ENCODE peak calls at places on chromosomes 12 and 14, in five cellular contexts. One of them, this sample, is unnamed.

GRCh38 chr12:65741662-65742480 is 82.4 kb upstream of the HMGA2 start:
- DNase-seq in activated CD4-positive, alpha-beta T cell treated with anti-CD3 and anti-CD28 coated beads, Interleukin-2, amount 50 U/mL, for 1 hour: no peak
- DNase-seq in EL: peak
- DNase-seq in mucosa of gallbladder: no peak
- DNase-seq in mesothelial cell of epicardium: peak
- DNase-seq in this sample: peak

GRCh38 chr14:22685467-22685866 is 41.3 kb upstream of the OR6J1 start:
- DNase-seq in activated CD4-positive, alpha-beta T cell treated with anti-CD3 and anti-CD28 coated beads, Interleukin-2, amount 50 U/mL, for 1 hour: no peak
- DNase-seq in EL: no peak
- DNase-seq in mucosa of gallbladder: no peak
- DNase-seq in mesothelial cell of epicardium: no peak
- DNase-seq in this sample: no peak

GRCh38 chr14:103188691-103189480 is 65.6 kb downstream of the TNFAIP2 start:
- DNase-seq in activated CD4-positive, alpha-beta T cell treated with anti-CD3 and anti-CD28 coated beads, Interleukin-2, amount 50 U/mL, for 1 hour: peak
- DNase-seq in EL: peak
- DNase-seq in mucosa of gallbladder: peak
- DNase-seq in mesothelial cell of epicardium: peak
- DNase-seq in this sample: no peak

GRCh38 chr14:70189678-70190077 is 927 bp upstream of the SLC8A3 start:
- DNase-seq in activated CD4-positive, alpha-beta T cell treated with anti-CD3 and anti-CD28 coated beads, Interleukin-2, amount 50 U/mL, for 1 hour: no peak
- DNase-seq in EL: no peak
- DNase-seq in mucosa of gallbladder: no peak
- DNase-seq in mesothelial cell of epicardium: no peak
- DNase-seq in this sample: no peak

GRCh38 chr12:118359541-118359915 is 13.2 kb downstream of the TAOK3 start:
- DNase-seq in activated CD4-positive, alpha-beta T cell treated with anti-CD3 and anti-CD28 coated beads, Interleukin-2, amount 50 U/mL, for 1 hour: peak
- DNase-seq in EL: no peak
- DNase-seq in mucosa of gallbladder: no peak
- DNase-seq in mesothelial cell of epicardium: no peak
- DNase-seq in this sample: no peak

GRCh38 chr12:14828896-14829295 is 14.4 kb downstream of the ART4 start:
- DNase-seq in activated CD4-positive, alpha-beta T cell treated with anti-CD3 and anti-CD28 coated beads, Interleukin-2, amount 50 U/mL, for 1 hour: no peak
- DNase-seq in EL: no peak
- DNase-seq in mucosa of gallbladder: no peak
- DNase-seq in mesothelial cell of epicardium: no peak
- DNase-seq in this sample: no peak

GRCh38 chr12:104634044-104634443 is 177.3 kb downstream of the CHST11 start:
- DNase-seq in activated CD4-positive, alpha-beta T cell treated with anti-CD3 and anti-CD28 coated beads, Interleukin-2, amount 50 U/mL, for 1 hour: no peak
- DNase-seq in EL: no peak
- DNase-seq in mucosa of gallbladder: no peak
- DNase-seq in mesothelial cell of epicardium: no peak
- DNase-seq in this sample: no peak

GRCh38 chr12:108801736-108802665 is 55.4 kb downstream of the SSH1 start:
- DNase-seq in activated CD4-positive, alpha-beta T cell treated with anti-CD3 and anti-CD28 coated beads, Interleukin-2, amount 50 U/mL, for 1 hour: no peak
- DNase-seq in EL: peak
- DNase-seq in mucosa of gallbladder: no peak
- DNase-seq in mesothelial cell of epicardium: no peak
- DNase-seq in this sample: peak

GRCh38 chr12:59891180-59891579 is 295.4 kb downstream of the SLC16A7 start:
- DNase-seq in activated CD4-positive, alpha-beta T cell treated with anti-CD3 and anti-CD28 coated beads, Interleukin-2, amount 50 U/mL, for 1 hour: no peak
- DNase-seq in EL: no peak
- DNase-seq in mucosa of gallbladder: no peak
- DNase-seq in mesothelial cell of epicardium: no peak
- DNase-seq in this sample: no peak

GRCh38 chr14:44316647-44317432 is 190.2 kb downstream of the FSCB start:
- DNase-seq in activated CD4-positive, alpha-beta T cell treated with anti-CD3 and anti-CD28 coated beads, Interleukin-2, amount 50 U/mL, for 1 hour: no peak
- DNase-seq in EL: peak
- DNase-seq in mucosa of gallbladder: peak
- DNase-seq in mesothelial cell of epicardium: no peak
- DNase-seq in this sample: no peak

GRCh38 chr14:50342211-50343080 is 30.3 kb downstream of the DMAC2L start:
- DNase-seq in activated CD4-positive, alpha-beta T cell treated with anti-CD3 and anti-CD28 coated beads, Interleukin-2, amount 50 U/mL, for 1 hour: peak
- DNase-seq in EL: peak
- DNase-seq in mucosa of gallbladder: peak
- DNase-seq in mesothelial cell of epicardium: no peak
- DNase-seq in this sample: no peak

GRCh38 chr12:115916910-115917668 is 360.4 kb downstream of the MED13L start:
- DNase-seq in activated CD4-positive, alpha-beta T cell treated with anti-CD3 and anti-CD28 coated beads, Interleukin-2, amount 50 U/mL, for 1 hour: peak
- DNase-seq in EL: peak
- DNase-seq in mucosa of gallbladder: peak
- DNase-seq in mesothelial cell of epicardium: peak
- DNase-seq in this sample: no peak

GRCh38 chr14:68941820-68942219 is 37.3 kb downstream of the ACTN1 start:
- DNase-seq in activated CD4-positive, alpha-beta T cell treated with anti-CD3 and anti-CD28 coated beads, Interleukin-2, amount 50 U/mL, for 1 hour: no peak
- DNase-seq in EL: peak
- DNase-seq in mucosa of gallbladder: peak
- DNase-seq in mesothelial cell of epicardium: no peak
- DNase-seq in this sample: peak

GRCh38 chr12:121749267-121749666 is 36.7 kb downstream of the TMEM120B start:
- DNase-seq in activated CD4-positive, alpha-beta T cell treated with anti-CD3 and anti-CD28 coated beads, Interleukin-2, amount 50 U/mL, for 1 hour: no peak
- DNase-seq in EL: no peak
- DNase-seq in mucosa of gallbladder: no peak
- DNase-seq in mesothelial cell of epicardium: no peak
- DNase-seq in this sample: no peak

GRCh38 chr12:125069616-125070015 is 4.4 kb downstream of the AACS start:
- DNase-seq in activated CD4-positive, alpha-beta T cell treated with anti-CD3 and anti-CD28 coated beads, Interleukin-2, amount 50 U/mL, for 1 hour: no peak
- DNase-seq in EL: no peak
- DNase-seq in mucosa of gallbladder: no peak
- DNase-seq in mesothelial cell of epicardium: no peak
- DNase-seq in this sample: no peak

GRCh38 chr12:2161478-2161877 is 108.7 kb downstream of the CACNA1C start:
- DNase-seq in activated CD4-positive, alpha-beta T cell treated with anti-CD3 and anti-CD28 coated beads, Interleukin-2, amount 50 U/mL, for 1 hour: no peak
- DNase-seq in EL: no peak
- DNase-seq in mucosa of gallbladder: peak
- DNase-seq in mesothelial cell of epicardium: no peak
- DNase-seq in this sample: no peak

GRCh38 chr12:84772281-84772680 is 140.3 kb downstream of the SLC6A15 start:
- DNase-seq in activated CD4-positive, alpha-beta T cell treated with anti-CD3 and anti-CD28 coated beads, Interleukin-2, amount 50 U/mL, for 1 hour: no peak
- DNase-seq in EL: peak
- DNase-seq in mucosa of gallbladder: no peak
- DNase-seq in mesothelial cell of epicardium: no peak
- DNase-seq in this sample: no peak

This sample was measured in amniotic stem cell.